ENCODE peak calls at places on chromosome 17, in nine cellular contexts. M is neural progenitor cell; B is HAP-1; S is Kasumi-1; E is mesendoderm; Y is HTR-8/SVneo; F is M059J; V is activated effector memory CD4-positive, alpha-beta T cell treated with anti-CD3 and anti-CD28 coated beads, Interleukin-2, amount 50 U/mL, for 16 hours; R is lung. W is an unnamed sample.

GRCh38 chr17:43360376-43360738 is 38.4 kb upstream of the ARL4D start:
- DNase-seq in M (no peak), B (no peak), S (peak; percentile 72), E (no peak), Y (peak; percentile 64), F (peak; percentile 88), V (peak; percentile 87), R (no peak), W (no peak)

GRCh38 chr17:29891131-29891530 is 38.9 kb downstream of the SSH2 start:
- DNase-seq in M (no peak), B (no peak), S (no peak), E (no peak), Y (no peak), F (no peak), V (no peak), R (no peak), W (no peak)

GRCh38 chr17:8846768-8847211 is 20.7 kb downstream of the PIK3R6 start:
- DNase-seq in M (peak; percentile 55), B (peak; percentile 29), S (no peak), E (peak; percentile 92), Y (peak; percentile 65), F (peak; percentile 47), V (no peak), R (no peak), W (peak; percentile 75)

GRCh38 chr17:65297916-65298315 is 160.7 kb downstream of the RGS9 start:
- DNase-seq in M (no peak), B (no peak), S (no peak), E (peak; percentile 58), Y (no peak), F (no peak), V (no peak), R (no peak), W (no peak)

GRCh38 chr17:77316191-77316641 is 175.4 kb downstream of the SEC14L1 start:
- DNase-seq in M (peak; percentile 39), B (no peak), S (no peak), E (peak; percentile 91), Y (no peak), F (peak; percentile 83), V (no peak), R (no peak), W (peak; percentile 80)

GRCh38 chr17:46092996-46093395 is 93.9 kb downstream of the STH start:
- DNase-seq in M (no peak), B (no peak), S (no peak), E (no peak), Y (no peak), F (peak; percentile 20), V (no peak), R (no peak), W (no peak)

GRCh38 chr17:35022536-35023063 is 40.9 kb downstream of the RFFL start:
- DNase-seq in M (no peak), B (no peak), S (peak; percentile 89), E (peak; percentile 44), Y (peak; percentile 79), F (peak; percentile 83), V (peak; percentile 89), R (peak; percentile 83), W (no peak)

GRCh38 chr17:50128441-50129302 is 1.3 kb downstream of the SAMD14 start:
- DNase-seq in M (peak; percentile 55), B (no peak), S (no peak), E (peak; percentile 91), Y (no peak), F (no peak), V (no peak), R (no peak), W (peak; percentile 88)

GRCh38 chr17:80969674-80970043 is 22.0 kb upstream of the CHMP6 start:
- DNase-seq in M (no peak), B (no peak), S (no peak), E (no peak), Y (no peak), F (no peak), V (no peak), R (no peak), W (no peak)

GRCh38 chr17:2400474-2400866 is 390 bp downstream of the MNT start:
- DNase-seq in M (peak; percentile 90), B (peak; percentile 40), S (no peak), E (peak; percentile 86), Y (no peak), F (peak; percentile 63), V (peak; percentile 87), R (no peak), W (peak; percentile 82)

GRCh38 chr17:39943702-39944392 is 16.3 kb downstream of the LRRC3C start:
- DNase-seq in M (no peak), B (no peak), S (no peak), E (no peak), Y (no peak), F (no peak), V (no peak), R (no peak), W (no peak)

GRCh38 chr17:4802228-4802627 is at the start of gene C17orf114:
- DNase-seq in M (no peak), B (no peak), S (no peak), E (no peak), Y (no peak), F (no peak), V (no peak), R (no peak), W (no peak)